ENCODE peak calls at places on chromosomes 5 and 9, in five cellular contexts. G is K562, I is tibial nerve, U is stomach, Y is SK-N-SH. E is an unnamed sample.

GRCh38 chr5:95446560-95447221 is 55.5 kb downstream of the FAM81B start:
- DNase-seq in Y (no peak), G (no peak), I (no peak), U (no peak), E (no peak)

GRCh38 chr5:176736271-176736965 is 73.9 kb upstream of the UNC5A start:
- DNase-seq in G (no peak), I (no peak), Y (peak), U (no peak), E (no peak)

GRCh38 chr5:92652735-92653134 is 928.3 kb downstream of the NR2F1-AS1 start:
- DNase-seq in G (no peak), U (no peak), Y (no peak), I (no peak), E (no peak)

GRCh38 chr5:171709930-171710329 is 75.7 kb upstream of the SMIM23 start:
- DNase-seq in I (no peak), U (no peak), G (no peak), Y (no peak), E (no peak)

GRCh38 chr9:5920860-5921328 is 30.2 kb downstream of the MLANA start:
- DNase-seq in U (no peak), G (no peak), Y (no peak), I (no peak), E (no peak)

GRCh38 chr5:177997846-177998245 is 1.8 kb upstream of the PROP1 start:
- DNase-seq in U (no peak), G (no peak), I (no peak), Y (no peak), E (no peak)

GRCh38 chr9:136901516-136902258 is 15.4 kb downstream of the TRAF2 start:
- DNase-seq in G (no peak), U (peak), Y (no peak), I (no peak), E (no peak)

GRCh38 chr5:97425511-97425910 is 242.5 kb upstream of the RIOK2 start:
- DNase-seq in Y (no peak), G (no peak), I (no peak), U (no peak), E (no peak)

GRCh38 chr5:107929080-107929479 is 258.3 kb upstream of the EFNA5 start:
- DNase-seq in I (no peak), U (no peak), G (no peak), Y (no peak), E (no peak)

GRCh38 chr5:177040814-177041410 is 18.4 kb downstream of the ZNF346 start:
- DNase-seq in U (no peak), G (no peak), I (no peak), Y (no peak), E (no peak)

GRCh38 chr5:111680737-111681413 is 76.1 kb downstream of the NREP start:
- DNase-seq in I (peak), Y (peak), U (peak), G (no peak), E (peak)

GRCh38 chr9:132669329-132669635 is 501 bp downstream of the DDX31 start:
- DNase-seq in U (no peak), Y (no peak), I (no peak), G (no peak), E (no peak)

GRCh38 chr9:132670359-132670815 is at the start of gene GTF3C4:
- DNase-seq in Y (peak), G (peak), U (peak), I (peak), E (peak)

GRCh38 chr9:132671620-132672412 is 1.6 kb downstream of the GTF3C4 start:
- DNase-seq in I (no peak), U (no peak), Y (no peak), G (no peak), E (no peak)

GRCh38 chr9:132670816-132671371 is 630 bp downstream of the GTF3C4 start:
- DNase-seq in U (no peak), I (no peak), Y (peak), G (peak), E (peak)

GRCh38 chr9:132669636-132670358 is at the start of gene DDX31:
- DNase-seq in I (peak), G (peak), Y (peak), U (peak), E (peak)
- TF ChIP-seq EP300 in I (peak), G (no peak), Y (no peak), U (no peak), E (no peak)

GRCh38 chr9:133353548-133353947 is 2.7 kb downstream of the SURF1 start:
- DNase-seq in U (no peak), I (no peak), G (no peak), Y (no peak), E (no peak)

GRCh38 chr9:133349965-133350624 is 2.1 kb downstream of the RPL7A start:
- DNase-seq in G (no peak), U (no peak), I (no peak), Y (no peak), E (no peak)

GRCh38 chr9:133351526-133351907 is 3.5 kb downstream of the RPL7A start:
- DNase-seq in Y (no peak), U (no peak), G (no peak), I (no peak), E (no peak)

GRCh38 chr9:133352635-133353340 is 3.5 kb downstream of the SURF1 start:
- DNase-seq in G (no peak), Y (no peak), U (no peak), I (no peak), E (no peak)

DNA sequence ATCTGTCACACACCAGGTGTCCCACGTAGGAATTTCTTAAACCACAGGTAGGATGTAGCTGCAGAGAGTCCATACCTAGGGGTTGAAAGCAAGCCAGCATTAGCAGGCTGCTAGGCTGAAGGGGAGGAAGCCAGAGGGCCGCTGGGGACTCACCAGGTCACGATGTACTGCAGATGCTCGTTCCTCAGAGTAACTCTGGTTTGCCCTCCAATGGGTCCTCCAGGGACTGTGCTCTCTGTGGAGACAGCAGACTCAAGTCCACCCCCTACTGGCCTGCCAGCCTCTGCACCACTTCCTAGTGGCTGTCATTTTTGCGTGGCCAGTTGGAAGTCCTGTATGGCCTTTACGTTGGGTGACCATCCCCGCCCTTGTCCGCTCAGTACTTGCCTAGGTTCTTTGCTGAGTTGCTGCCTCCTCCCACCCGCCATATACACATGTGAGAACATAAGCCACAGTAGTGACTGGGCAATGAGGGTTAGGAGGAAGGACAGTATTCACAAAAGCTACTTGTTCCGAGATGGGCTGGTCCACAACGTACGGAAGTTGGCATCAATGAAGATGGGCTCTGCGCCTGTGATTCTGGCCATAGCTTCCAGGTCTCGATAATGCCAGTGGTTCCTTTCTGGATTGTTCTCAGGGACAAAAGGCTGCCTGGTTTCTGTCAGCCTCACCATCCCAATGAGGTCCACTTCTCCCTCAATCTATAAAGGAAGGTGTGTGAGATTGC is 4.1 kb downstream of the RPL7A start:
- DNase-seq in U (no peak), I (no peak), Y (peak), G (peak), E (no peak)
- H3K27ac ChIP-seq in U (no peak), I (peak), Y (no peak), G (peak), E (no peak)

GRCh38 chr9:128323192-128323730 is 622 bp downstream of the COQ4 start:
- DNase-seq in Y (no peak), U (no peak), I (no peak), G (no peak), E (no peak)

GRCh38 chr9:128321879-128322341 is 337 bp downstream of the TRUB2 start:
- DNase-seq in Y (no peak), I (no peak), U (no peak), G (no peak), E (no peak)

GRCh38 chr9:128321343-128321742 is 904 bp downstream of the TRUB2 start:
- DNase-seq in G (no peak), I (no peak), U (no peak), Y (no peak), E (no peak)

GRCh38 chr9:128323786-128324185 is 1.1 kb downstream of the COQ4 start:
- DNase-seq in U (no peak), Y (no peak), I (no peak), G (no peak), E (no peak)

GRCh38 chr9:128322342-128323191 is at the start of the genes COQ4 and TRUB2:
- DNase-seq in I (peak), G (peak), U (peak), Y (peak), E (peak)
- TF ChIP-seq EP300 in I (peak), G (peak), U (no peak), Y (no peak), E (peak)

DNA sequence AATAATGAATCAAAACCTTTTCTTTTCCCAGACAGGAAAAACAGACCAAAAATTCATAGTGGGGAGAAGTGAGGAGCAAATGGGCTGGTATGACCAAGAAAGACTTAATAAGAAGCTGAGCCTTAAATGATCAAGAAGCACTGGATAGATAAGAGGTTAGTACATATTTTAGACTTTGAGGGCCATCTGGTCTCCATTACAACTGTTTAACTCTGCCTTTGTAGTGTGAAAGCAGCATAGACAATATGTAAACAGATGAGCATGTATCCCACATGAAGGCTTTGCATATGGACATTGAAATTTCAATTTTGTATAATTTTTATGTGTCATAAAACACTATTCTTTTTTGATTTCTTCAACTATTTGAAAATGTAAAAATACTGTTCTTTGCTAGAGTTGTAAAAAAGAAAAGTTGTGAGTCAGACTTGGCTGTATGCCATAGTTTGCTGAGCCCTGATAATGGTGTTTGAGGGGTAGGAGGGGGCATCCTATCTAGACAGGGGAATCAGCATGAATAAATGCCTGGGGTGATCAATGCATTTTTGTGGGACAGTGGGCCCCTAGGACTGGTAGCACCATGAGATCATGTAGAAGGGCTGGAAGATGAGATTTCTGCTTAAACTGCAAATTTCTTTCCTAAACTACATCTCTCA is 91.8 kb upstream of the GPR151 start:
- DNase-seq in I (no peak), U (no peak), G (no peak), Y (peak), E (no peak)
- H3K27ac ChIP-seq in I (no peak), U (no peak), G (no peak), Y (no peak), E (no peak)

E was measured in ovary.